ENCODE peak calls at places on chromosomes 16 and 17, in ten cellular contexts. X, F, H, I, J, L, Z, N, M and Q are unnamed samples.

GRCh38 chr16:57775661-57776469 is 26.4 kb downstream of the KIFC3 start:
- DNase-seq in X (peak; percentile 83), F (no peak), H (peak; percentile 41), I (no peak), J (peak; percentile 98), L (no peak), Z (no peak), N (no peak), M (no peak), Q (no peak)

GRCh38 chr17:48024149-48025039 is 13.2 kb downstream of the COPZ2 start:
- DNase-seq in X (peak; percentile 26), F (no peak), H (peak; percentile 63), I (peak; percentile 26), J (peak; percentile 79), L (no peak), Z (no peak), N (peak; percentile 54), M (no peak), Q (no peak)

GRCh38 chr16:59543641-59544040 is 809.5 kb upstream of the GOT2 start:
- DNase-seq in X (no peak), F (no peak), H (no peak), I (no peak), J (no peak), L (no peak), Z (peak; percentile 49), N (no peak), M (no peak), Q (no peak)

GRCh38 chr17:44599298-44600175 is 42.3 kb downstream of the FZD2 start:
- DNase-seq in X (no peak), F (no peak), H (no peak), I (no peak), J (peak; percentile 59), L (no peak), Z (peak; percentile 94), N (no peak), M (no peak), Q (no peak)

GRCh38 chr16:57797216-57797525 is 5.1 kb downstream of the KIFC3 start:
- DNase-seq in X (no peak), F (no peak), H (no peak), I (no peak), J (no peak), L (no peak), Z (no peak), N (no peak), M (no peak), Q (no peak)

GRCh38 chr16:2816751-2817495 is at the start of gene PRSS21:
- DNase-seq in X (no peak), F (no peak), H (peak; percentile 76), I (no peak), J (peak; percentile 64), L (no peak), Z (no peak), N (peak; percentile 58), M (no peak), Q (no peak)

GRCh38 chr17:57939797-57940196 is 15.4 kb downstream of the CUEDC1 start:
- DNase-seq in X (peak; percentile 43), F (no peak), H (peak; percentile 91), I (no peak), J (no peak), L (no peak), Z (no peak), N (peak; percentile 18), M (peak; percentile 76), Q (no peak)

GRCh38 chr16:46801428-46802049 is 29.4 kb downstream of the C16orf87 start:
- DNase-seq in X (peak; percentile 9), F (peak; percentile 11), H (peak; percentile 13), I (no peak), J (no peak), L (no peak), Z (no peak), N (no peak), M (no peak), Q (no peak)

GRCh38 chr16:28951410-28951943 is 740 bp downstream of the NFATC2IP start:
- DNase-seq in X (no peak), F (no peak), H (peak; percentile 56), I (no peak), J (peak; percentile 38), L (no peak), Z (no peak), N (peak; percentile 54), M (no peak), Q (no peak)

GRCh38 chr16:65061263-65061662 is 60.6 kb downstream of the CDH11 start:
- DNase-seq in X (no peak), F (no peak), H (no peak), I (no peak), J (no peak), L (no peak), Z (no peak), N (no peak), M (no peak), Q (no peak)

GRCh38 chr16:558298-559020 is 1.7 kb upstream of the PRR35 start:
- DNase-seq in X (no peak), F (no peak), H (peak; percentile 67), I (no peak), J (no peak), L (no peak), Z (no peak), N (no peak), M (no peak), Q (no peak)